ENCODE peak calls at places on chromosomes 1 and 21, in six cellular contexts. P is pancreas; O is effector memory CD4-positive, alpha-beta T cell; U is iPS DF 6.9; J is lung; E is CD8-positive, alpha-beta T cell. B is an unnamed sample.

GRCh38 chr1:70204578-70204977 is 801 bp downstream of the LRRC40 start:
- DNase-seq in P (no peak), E (no peak), J (no peak), O (no peak), U (no peak), B (no peak)

GRCh38 chr1:162381941-162382750 is 618 bp downstream of the C1orf226 start:
- DNase-seq in P (no peak), E (no peak), J (no peak), O (no peak), U (no peak), B (no peak)

GRCh38 chr1:8845104-8846097 is 28.0 kb upstream of the RERE start:
- DNase-seq in P (no peak), E (no peak), O (no peak), J (no peak), U (no peak), B (no peak)

GRCh38 chr1:53519412-53519811 is 60.2 kb downstream of the DMRTB1 start:
- DNase-seq in J (no peak), O (no peak), P (no peak), E (no peak), U (no peak), B (no peak)

GRCh38 chr1:155000475-155000724 is 2.2 kb upstream of the ZBTB7B start:
- DNase-seq in O (no peak), E (no peak), U (no peak), J (no peak), P (no peak), B (no peak)

GRCh38 chr1:100524355-100524754 is 13.6 kb upstream of the GPR88 start:
- DNase-seq in O (no peak), J (no peak), E (no peak), U (no peak), P (no peak), B (no peak)

GRCh38 chr1:155013632-155014031 is 11.0 kb downstream of the ZBTB7B start:
- DNase-seq in J (no peak), E (no peak), O (peak; percentile 46), U (no peak), P (no peak), B (no peak)

GRCh38 chr1:181112071-181112929 is 23.8 kb downstream of the IER5 start:
- DNase-seq in E (no peak), P (peak; percentile 92), U (no peak), J (peak; percentile 90), O (no peak), B (no peak)

GRCh38 chr1:62100442-62100841 is 94.2 kb upstream of the L1TD1 start:
- DNase-seq in E (no peak), J (no peak), O (no peak), U (no peak), P (no peak), B (no peak)

GRCh38 chr1:151293093-151293492 is 11.0 kb downstream of the ZNF687 start:
- DNase-seq in J (no peak), U (no peak), E (no peak), P (no peak), O (no peak), B (no peak)

GRCh38 chr1:219808790-219809189 is 119.6 kb downstream of the SLC30A10 start:
- DNase-seq in J (no peak), O (no peak), E (no peak), U (no peak), P (no peak), B (no peak)

GRCh38 chr1:17535300-17535937 is 4.1 kb upstream of the ARHGEF10L start:
- DNase-seq in P (no peak), O (no peak), U (no peak), E (no peak), J (no peak), B (no peak)

GRCh38 chr1:35589516-35590427 is 16.7 kb downstream of the TFAP2E start:
- DNase-seq in P (no peak), O (no peak), U (no peak), E (no peak), J (no peak), B (no peak)

GRCh38 chr1:186958520-186958919 is 129.8 kb downstream of the PLA2G4A start:
- DNase-seq in E (no peak), U (no peak), J (no peak), O (no peak), P (no peak), B (no peak)

GRCh38 chr21:28018741-28019669 is 973.7 kb downstream of the LTN1 start:
- DNase-seq in U (no peak), O (no peak), E (no peak), J (no peak), P (peak; percentile 30), B (no peak)

GRCh38 chr1:19222979-19223824 is 13.1 kb upstream of the UBR4 start:
- DNase-seq in O (no peak), U (no peak), E (no peak), J (no peak), P (no peak), B (no peak)

GRCh38 chr1:818611-819291 is 105.0 kb upstream of the SAMD11 start:
- DNase-seq in O (no peak), U (no peak), P (no peak), E (no peak), J (no peak), B (no peak)

GRCh38 chr21:45192332-45192731 is 95.4 kb downstream of the POFUT2 start:
- DNase-seq in E (no peak), U (peak; percentile 7), P (no peak), J (no peak), O (no peak), B (no peak)

GRCh38 chr1:84985365-84985764 is 11.5 kb downstream of the MCOLN2 start:
- DNase-seq in E (no peak), J (no peak), P (no peak), U (no peak), O (no peak), B (no peak)

GRCh38 chr1:44842763-44843655 is at the start of gene PTCH2:
- DNase-seq in J (no peak), P (peak; percentile 50), O (no peak), E (no peak), U (no peak), B (peak; percentile 47)

GRCh38 chr1:37472281-37472680 is 2.1 kb upstream of the ZC3H12A start:
- DNase-seq in O (no peak), E (no peak), U (no peak), J (no peak), P (no peak), B (no peak)

GRCh38 chr1:84892657-84893618 is at the start of gene LPAR3:
- DNase-seq in U (no peak), P (peak; percentile 71), J (no peak), O (peak; percentile 21), E (no peak), B (no peak)

GRCh38 chr1:164794310-164794709 is 235.3 kb downstream of the PBX1 start:
- DNase-seq in O (no peak), E (no peak), J (no peak), U (no peak), P (peak; percentile 65), B (no peak)

GRCh38 chr21:42227909-42228708 is 9.2 kb downstream of the ABCG1 start:
- DNase-seq in P (peak; percentile 36), E (peak; percentile 84), J (peak; percentile 86), U (no peak), O (peak; percentile 92), B (no peak)

GRCh38 chr1:17272641-17273040 is 23.7 kb downstream of the PADI3 start:
- DNase-seq in P (no peak), U (no peak), J (no peak), E (no peak), O (no peak), B (no peak)

GRCh38 chr1:10432910-10433785 is 2.9 kb downstream of the CENPS start:
- DNase-seq in J (no peak), E (no peak), U (no peak), P (no peak), O (no peak), B (no peak)

GRCh38 chr1:101664726-101665125 is 332.0 kb downstream of the OLFM3 start:
- DNase-seq in J (no peak), O (no peak), E (no peak), U (no peak), P (no peak), B (no peak)

GRCh38 chr1:159883134-159883533 is 16.8 kb downstream of the CFAP45 start:
- DNase-seq in O (no peak), U (no peak), E (no peak), J (no peak), P (no peak), B (no peak)
- H3K27ac ChIP-seq in O (no peak overlapping the region), U (no peak overlapping the region), E (no peak overlapping the region), J (no peak overlapping the region), P (no peak overlapping the region), B (no peak overlapping the region)

DNA sequence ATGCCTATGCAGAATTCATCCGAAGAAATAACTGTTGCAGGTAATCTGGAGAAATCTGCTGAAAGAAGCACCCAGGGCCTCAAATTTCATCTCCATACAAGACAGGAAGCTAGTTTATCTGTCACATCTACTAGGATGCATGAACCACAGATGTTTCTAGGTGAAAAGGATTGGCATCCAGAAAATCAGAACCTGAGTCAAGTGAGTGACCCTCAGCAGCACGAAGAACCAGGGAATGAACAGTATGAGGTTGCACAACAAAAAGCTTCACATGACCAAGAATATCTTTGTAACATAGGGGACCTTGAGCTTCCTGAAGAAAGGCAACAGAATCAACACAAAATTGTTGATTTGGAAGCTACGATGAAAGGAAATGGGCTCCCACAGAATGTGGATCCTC is 24.0 kb upstream of the PLEKHM2 start:
- DNase-seq in J (no peak), O (no peak), P (no peak), E (no peak), U (no peak), B (no peak)
- H3K27ac ChIP-seq in J (no peak overlapping the region), O (no peak overlapping the region), P (no peak overlapping the region), E (no peak overlapping the region), U (no peak overlapping the region), B (no peak overlapping the region)

DNA sequence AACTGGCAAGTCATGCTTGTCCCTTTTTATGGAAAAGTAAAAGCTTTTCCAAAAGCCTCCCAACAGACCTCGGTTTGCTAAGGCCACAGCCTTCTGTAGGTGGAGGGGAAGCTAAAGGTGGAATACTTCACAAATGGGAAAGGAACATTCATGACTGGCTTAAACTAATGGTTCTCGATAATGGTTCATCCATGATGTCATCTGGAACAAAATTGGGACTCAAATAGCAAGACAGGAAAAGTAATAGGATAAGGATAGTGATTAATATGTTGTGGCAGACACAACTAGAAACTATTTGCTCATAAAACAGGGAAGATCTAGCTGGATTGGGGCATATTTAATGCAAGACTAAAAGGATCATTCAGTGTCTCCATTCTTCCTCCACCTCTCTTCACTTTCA is 16.7 kb upstream of the SPATA6 start:
- DNase-seq in E (no peak), P (no peak), O (no peak), U (no peak), J (no peak), B (no peak)
- H3K27ac ChIP-seq in E (no peak overlapping the region), P (no peak overlapping the region), O (no peak overlapping the region), U (no peak overlapping the region), J (no peak overlapping the region), B (no peak overlapping the region)

GRCh38 chr1:33128781-33129180 is 47.8 kb downstream of the AZIN2 start:
- DNase-seq in J (no peak), P (no peak), E (no peak), O (no peak), U (no peak), B (no peak)

GRCh38 chr1:33123266-33123665 is 42.3 kb downstream of the AZIN2 start:
- DNase-seq in O (no peak), J (no peak), P (no peak), U (no peak), E (no peak), B (no peak)

GRCh38 chr1:33130297-33130696 is 49.3 kb downstream of the AZIN2 start:
- DNase-seq in P (no peak), O (no peak), U (no peak), J (no peak), E (no peak), B (no peak)

GRCh38 chr1:33126411-33127000 is 45.6 kb downstream of the AZIN2 start:
- DNase-seq in O (no peak), E (no peak), P (peak; percentile 25), J (no peak), U (no peak), B (no peak)

GRCh38 chr1:33127001-33127823 is 46.3 kb downstream of the AZIN2 start:
- DNase-seq in U (peak; percentile 98), E (peak; percentile 95), J (peak; percentile 99), P (peak; percentile 99), O (peak; percentile 99), B (peak; percentile 93)
- H3K27ac ChIP-seq in U (no peak overlapping the region), E (peak overlapping the region; percentile 68), J (peak overlapping the region; percentile 90), P (peak overlapping the region; percentile 42), O (peak overlapping the region; percentile 88), B (peak overlapping the region; percentile 97)